ENCODE peak calls at places on chromosome 9, in ten cellular contexts. One of them, this sample, is unnamed. For H3K36me3, the result is how much of the 10 kb centered on the place peaks cover.

GRCh38 chr9:38096238-38096805 is 27.3 kb upstream of the SHB start:
- DNase-seq in left ventricle myocardium inferior: no peak
- DNase-seq in cardiac muscle cell: no peak
- DNase-seq in tibial artery: no peak
- DNase-seq in heart right ventricle: no peak
- DNase-seq in brain microvascular endothelial cell: no peak
- DNase-seq in bronchial epithelial cell: peak
- DNase-seq in CD8-positive, alpha-beta T cell: no peak
- DNase-seq in K562: no peak
- DNase-seq in neural progenitor cell: no peak
- DNase-seq in this sample: no peak

GRCh38 chr9:122378236-122378635 is 7.4 kb downstream of the PTGS1 start:
- DNase-seq in left ventricle myocardium inferior: no peak
- DNase-seq in cardiac muscle cell: no peak
- DNase-seq in tibial artery: no peak
- DNase-seq in heart right ventricle: no peak
- DNase-seq in brain microvascular endothelial cell: no peak
- DNase-seq in bronchial epithelial cell: no peak
- DNase-seq in CD8-positive, alpha-beta T cell: no peak
- DNase-seq in K562: no peak
- DNase-seq in neural progenitor cell: no peak
- DNase-seq in this sample: no peak

GRCh38 chr9:132283165-132283564 is 71.6 kb downstream of the SETX start:
- DNase-seq in left ventricle myocardium inferior: no peak
- DNase-seq in cardiac muscle cell: no peak
- DNase-seq in tibial artery: no peak
- DNase-seq in heart right ventricle: no peak
- DNase-seq in brain microvascular endothelial cell: no peak
- DNase-seq in bronchial epithelial cell: no peak
- DNase-seq in CD8-positive, alpha-beta T cell: no peak
- DNase-seq in K562: peak
- DNase-seq in neural progenitor cell: no peak
- DNase-seq in this sample: no peak

GRCh38 chr9:119216891-119217290 is 152.3 kb downstream of the BRINP1 start:
- DNase-seq in left ventricle myocardium inferior: peak
- DNase-seq in cardiac muscle cell: peak
- DNase-seq in tibial artery: no peak
- DNase-seq in heart right ventricle: no peak
- DNase-seq in brain microvascular endothelial cell: no peak
- DNase-seq in bronchial epithelial cell: no peak
- DNase-seq in CD8-positive, alpha-beta T cell: no peak
- DNase-seq in K562: no peak
- DNase-seq in neural progenitor cell: no peak
- DNase-seq in this sample: peak

GRCh38 chr9:135240222-135240621 is 152.8 kb downstream of the OLFM1 start:
- DNase-seq in left ventricle myocardium inferior: no peak
- DNase-seq in cardiac muscle cell: no peak
- DNase-seq in tibial artery: no peak
- DNase-seq in heart right ventricle: peak
- DNase-seq in brain microvascular endothelial cell: no peak
- DNase-seq in bronchial epithelial cell: no peak
- DNase-seq in CD8-positive, alpha-beta T cell: no peak
- DNase-seq in K562: no peak
- DNase-seq in neural progenitor cell: no peak
- DNase-seq in this sample: no peak

GRCh38 chr9:132183715-132184114 is 21.9 kb downstream of the NTNG2 start:
- DNase-seq in left ventricle myocardium inferior: no peak
- DNase-seq in cardiac muscle cell: no peak
- DNase-seq in tibial artery: no peak
- DNase-seq in heart right ventricle: no peak
- DNase-seq in brain microvascular endothelial cell: no peak
- DNase-seq in bronchial epithelial cell: no peak
- DNase-seq in CD8-positive, alpha-beta T cell: no peak
- DNase-seq in K562: no peak
- DNase-seq in neural progenitor cell: no peak
- DNase-seq in this sample: no peak

GRCh38 chr9:128218518-128219389 is 15.6 kb downstream of the DNM1 start:
- DNase-seq in left ventricle myocardium inferior: peak
- DNase-seq in cardiac muscle cell: peak
- DNase-seq in tibial artery: peak
- DNase-seq in heart right ventricle: peak
- DNase-seq in brain microvascular endothelial cell: peak
- DNase-seq in bronchial epithelial cell: peak
- DNase-seq in CD8-positive, alpha-beta T cell: peak
- DNase-seq in K562: peak
- DNase-seq in neural progenitor cell: peak
- DNase-seq in this sample: peak

GRCh38 chr9:116099821-116100220 is 53.8 kb upstream of the PAPPA start:
- DNase-seq in left ventricle myocardium inferior: no peak
- DNase-seq in cardiac muscle cell: no peak
- DNase-seq in tibial artery: no peak
- DNase-seq in heart right ventricle: no peak
- DNase-seq in brain microvascular endothelial cell: peak
- DNase-seq in bronchial epithelial cell: peak
- DNase-seq in CD8-positive, alpha-beta T cell: no peak
- DNase-seq in K562: no peak
- DNase-seq in neural progenitor cell: no peak
- DNase-seq in this sample: peak

GRCh38 chr9:134283111-134283515 is 43.1 kb upstream of the RXRA start:
- DNase-seq in left ventricle myocardium inferior: peak
- DNase-seq in cardiac muscle cell: no peak
- DNase-seq in tibial artery: peak
- DNase-seq in heart right ventricle: peak
- DNase-seq in brain microvascular endothelial cell: no peak
- DNase-seq in bronchial epithelial cell: peak
- DNase-seq in CD8-positive, alpha-beta T cell: no peak
- DNase-seq in K562: no peak
- DNase-seq in neural progenitor cell: no peak
- DNase-seq in this sample: peak

GRCh38 chr9:119963798-119964372 is 594.6 kb upstream of the BRINP1 start:
- DNase-seq in left ventricle myocardium inferior: no peak
- DNase-seq in cardiac muscle cell: peak
- DNase-seq in tibial artery: no peak
- DNase-seq in heart right ventricle: no peak
- DNase-seq in brain microvascular endothelial cell: peak
- DNase-seq in bronchial epithelial cell: peak
- DNase-seq in CD8-positive, alpha-beta T cell: no peak
- DNase-seq in K562: no peak
- DNase-seq in neural progenitor cell: peak
- DNase-seq in this sample: peak

GRCh38 chr9:108443741-108444140 is 412.0 kb downstream of the ACTL7B start:
- DNase-seq in left ventricle myocardium inferior: no peak
- DNase-seq in cardiac muscle cell: no peak
- DNase-seq in tibial artery: no peak
- DNase-seq in heart right ventricle: no peak
- DNase-seq in brain microvascular endothelial cell: no peak
- DNase-seq in bronchial epithelial cell: peak
- DNase-seq in CD8-positive, alpha-beta T cell: no peak
- DNase-seq in K562: no peak
- DNase-seq in neural progenitor cell: no peak
- DNase-seq in this sample: peak

GRCh38 chr9:86660146-86660545 is 287.2 kb downstream of the GAS1 start:
- DNase-seq in left ventricle myocardium inferior: no peak
- DNase-seq in cardiac muscle cell: no peak
- DNase-seq in tibial artery: no peak
- DNase-seq in heart right ventricle: no peak
- DNase-seq in brain microvascular endothelial cell: peak
- DNase-seq in bronchial epithelial cell: no peak
- DNase-seq in CD8-positive, alpha-beta T cell: no peak
- DNase-seq in K562: no peak
- DNase-seq in neural progenitor cell: no peak
- DNase-seq in this sample: peak

GRCh38 chr9:108374606-108375005 is 481.2 kb downstream of the ACTL7B start:
- DNase-seq in left ventricle myocardium inferior: no peak
- DNase-seq in cardiac muscle cell: no peak
- DNase-seq in tibial artery: no peak
- DNase-seq in heart right ventricle: no peak
- DNase-seq in brain microvascular endothelial cell: no peak
- DNase-seq in bronchial epithelial cell: peak
- DNase-seq in CD8-positive, alpha-beta T cell: no peak
- DNase-seq in K562: no peak
- DNase-seq in neural progenitor cell: no peak
- DNase-seq in this sample: no peak

GRCh38 chr9:18756712-18757125 is 276.3 kb downstream of the SAXO1 start:
- DNase-seq in left ventricle myocardium inferior: no peak
- DNase-seq in cardiac muscle cell: no peak
- DNase-seq in tibial artery: no peak
- DNase-seq in heart right ventricle: no peak
- DNase-seq in brain microvascular endothelial cell: no peak
- DNase-seq in bronchial epithelial cell: no peak
- DNase-seq in CD8-positive, alpha-beta T cell: no peak
- DNase-seq in K562: no peak
- DNase-seq in neural progenitor cell: no peak
- DNase-seq in this sample: no peak
- H3K36me3 ChIP-seq in left ventricle myocardium inferior: under half
- H3K36me3 ChIP-seq in cardiac muscle cell: under half
- H3K36me3 ChIP-seq in tibial artery: under half
- H3K36me3 ChIP-seq in heart right ventricle: under half
- H3K36me3 ChIP-seq in brain microvascular endothelial cell: under half
- H3K36me3 ChIP-seq in bronchial epithelial cell: under half
- H3K36me3 ChIP-seq in CD8-positive, alpha-beta T cell: under half
- H3K36me3 ChIP-seq in K562: under half
- H3K36me3 ChIP-seq in neural progenitor cell: under half
- H3K36me3 ChIP-seq in this sample: under half

DNA sequence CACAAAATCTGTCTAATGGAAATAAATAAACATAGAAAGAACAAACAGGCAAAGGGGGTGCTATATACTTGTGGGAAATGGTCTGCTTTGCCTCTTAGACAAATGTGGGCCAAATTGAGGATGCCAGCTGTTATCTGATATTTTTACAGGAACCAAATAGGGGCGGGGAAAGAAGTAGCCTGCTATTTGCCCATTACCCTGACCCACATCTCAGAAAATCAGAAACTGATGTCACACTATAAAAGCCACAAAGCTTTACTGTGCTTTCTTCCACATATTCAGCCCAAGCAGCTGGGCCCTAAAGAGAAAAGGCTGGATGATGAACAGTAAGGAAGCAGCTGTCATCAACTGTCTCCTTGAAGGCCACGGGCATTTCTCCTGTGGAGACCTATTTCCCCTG is 97.3 kb downstream of the ELAVL2 start:
- DNase-seq in left ventricle myocardium inferior: no peak
- DNase-seq in cardiac muscle cell: no peak
- DNase-seq in tibial artery: no peak
- DNase-seq in heart right ventricle: no peak
- DNase-seq in brain microvascular endothelial cell: no peak
- DNase-seq in bronchial epithelial cell: no peak
- DNase-seq in CD8-positive, alpha-beta T cell: no peak
- DNase-seq in K562: no peak
- DNase-seq in neural progenitor cell: no peak
- DNase-seq in this sample: no peak
- TF ChIP-seq CTCF in left ventricle myocardium inferior: no peak
- TF ChIP-seq CTCF in cardiac muscle cell: no peak
- TF ChIP-seq CTCF in tibial artery: no peak
- TF ChIP-seq CTCF in heart right ventricle: no peak
- TF ChIP-seq CTCF in brain microvascular endothelial cell: no peak
- TF ChIP-seq CTCF in bronchial epithelial cell: no peak
- TF ChIP-seq CTCF in CD8-positive, alpha-beta T cell: no peak
- TF ChIP-seq CTCF in K562: no peak
- TF ChIP-seq CTCF in neural progenitor cell: no peak
- TF ChIP-seq CTCF in this sample: no peak

GRCh38 chr9:32552172-32552872 is at the start of the genes SMIM27 and TOPORS:
- DNase-seq in left ventricle myocardium inferior: peak
- DNase-seq in cardiac muscle cell: peak
- DNase-seq in tibial artery: peak
- DNase-seq in heart right ventricle: peak
- DNase-seq in brain microvascular endothelial cell: peak
- DNase-seq in bronchial epithelial cell: peak
- DNase-seq in CD8-positive, alpha-beta T cell: peak
- DNase-seq in K562: peak
- DNase-seq in neural progenitor cell: peak
- DNase-seq in this sample: peak

GRCh38 chr9:32554107-32554506 is 1.7 kb upstream of the TOPORS start:
- DNase-seq in left ventricle myocardium inferior: no peak
- DNase-seq in cardiac muscle cell: no peak
- DNase-seq in tibial artery: no peak
- DNase-seq in heart right ventricle: no peak
- DNase-seq in brain microvascular endothelial cell: no peak
- DNase-seq in bronchial epithelial cell: no peak
- DNase-seq in CD8-positive, alpha-beta T cell: no peak
- DNase-seq in K562: peak
- DNase-seq in neural progenitor cell: no peak
- DNase-seq in this sample: peak

GRCh38 chr9:32551491-32552049 is 557 bp upstream of the SMIM27 start:
- DNase-seq in left ventricle myocardium inferior: no peak
- DNase-seq in cardiac muscle cell: peak
- DNase-seq in tibial artery: no peak
- DNase-seq in heart right ventricle: no peak
- DNase-seq in brain microvascular endothelial cell: peak
- DNase-seq in bronchial epithelial cell: peak
- DNase-seq in CD8-positive, alpha-beta T cell: peak
- DNase-seq in K562: peak
- DNase-seq in neural progenitor cell: peak
- DNase-seq in this sample: peak

GRCh38 chr9:32550609-32551490 is 1.3 kb upstream of the SMIM27 start:
- DNase-seq in left ventricle myocardium inferior: peak
- DNase-seq in cardiac muscle cell: peak
- DNase-seq in tibial artery: peak
- DNase-seq in heart right ventricle: peak
- DNase-seq in brain microvascular endothelial cell: peak
- DNase-seq in bronchial epithelial cell: peak
- DNase-seq in CD8-positive, alpha-beta T cell: peak
- DNase-seq in K562: peak
- DNase-seq in neural progenitor cell: peak
- DNase-seq in this sample: peak

GRCh38 chr9:32550046-32550608 is 2.0 kb upstream of the SMIM27 start:
- DNase-seq in left ventricle myocardium inferior: no peak
- DNase-seq in cardiac muscle cell: peak
- DNase-seq in tibial artery: no peak
- DNase-seq in heart right ventricle: no peak
- DNase-seq in brain microvascular endothelial cell: peak
- DNase-seq in bronchial epithelial cell: peak
- DNase-seq in CD8-positive, alpha-beta T cell: no peak
- DNase-seq in K562: no peak
- DNase-seq in neural progenitor cell: peak
- DNase-seq in this sample: peak
- H3K36me3 ChIP-seq in left ventricle myocardium inferior: under half
- H3K36me3 ChIP-seq in cardiac muscle cell: under half
- H3K36me3 ChIP-seq in tibial artery: under half
- H3K36me3 ChIP-seq in heart right ventricle: under half
- H3K36me3 ChIP-seq in brain microvascular endothelial cell: under half
- H3K36me3 ChIP-seq in bronchial epithelial cell: under half
- H3K36me3 ChIP-seq in CD8-positive, alpha-beta T cell: under half
- H3K36me3 ChIP-seq in K562: under half
- H3K36me3 ChIP-seq in neural progenitor cell: under half
- H3K36me3 ChIP-seq in this sample: under half

DNA sequence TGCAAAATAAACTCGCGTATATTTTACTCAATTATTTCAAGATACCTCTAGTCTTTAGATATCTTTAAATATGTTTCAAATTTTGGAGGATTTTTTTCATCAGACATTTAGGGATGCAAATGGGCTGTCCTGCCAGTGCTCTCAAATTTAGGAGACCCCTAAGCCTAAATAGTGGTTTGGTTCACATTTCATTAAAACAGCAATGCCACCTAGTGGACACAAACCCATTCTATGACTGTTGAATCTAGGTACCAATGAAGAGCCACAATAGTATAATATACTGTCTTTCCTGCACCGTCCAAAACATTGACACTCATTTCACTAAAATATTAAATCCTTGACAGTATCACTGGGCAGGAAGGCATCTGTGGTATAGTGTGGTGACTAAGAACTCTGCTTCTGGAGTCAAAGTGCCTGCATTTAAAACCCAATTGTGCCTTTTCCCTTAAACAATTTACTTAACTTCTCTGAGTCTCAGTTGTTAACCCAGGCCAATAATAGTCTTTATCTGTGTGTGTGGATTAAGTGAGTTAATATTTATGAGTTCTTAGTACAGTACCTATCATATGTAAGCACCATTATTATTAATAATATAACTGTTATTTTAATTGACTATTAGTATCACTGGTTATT is 148.0 kb downstream of the RORB start:
- DNase-seq in left ventricle myocardium inferior: no peak
- DNase-seq in cardiac muscle cell: peak
- DNase-seq in tibial artery: no peak
- DNase-seq in heart right ventricle: no peak
- DNase-seq in brain microvascular endothelial cell: no peak
- DNase-seq in bronchial epithelial cell: peak
- DNase-seq in CD8-positive, alpha-beta T cell: no peak
- DNase-seq in K562: peak
- DNase-seq in neural progenitor cell: peak
- DNase-seq in this sample: no peak
- TF ChIP-seq CTCF in left ventricle myocardium inferior: peak
- TF ChIP-seq CTCF in cardiac muscle cell: peak
- TF ChIP-seq CTCF in tibial artery: peak
- TF ChIP-seq CTCF in heart right ventricle: no peak
- TF ChIP-seq CTCF in brain microvascular endothelial cell: peak
- TF ChIP-seq CTCF in bronchial epithelial cell: peak
- TF ChIP-seq CTCF in CD8-positive, alpha-beta T cell: peak
- TF ChIP-seq CTCF in K562: peak
- TF ChIP-seq CTCF in neural progenitor cell: peak
- TF ChIP-seq CTCF in this sample: peak